ENCODE peak calls at places on chromosomes 11 and 22, in seven cellular contexts. H is mucosa of descending colon, N is cardiac muscle cell, Y is brain microvascular endothelial cell, E is IMR-90, T is lower lobe of right lung, Q is SK-N-SH. U is an unnamed sample.

GRCh38 chr11:7501894-7502293 is 11.9 kb upstream of the PPFIBP2 start:
- DNase-seq in N (no peak), Y (no peak), H (no peak), T (no peak), Q (no peak), E (no peak), U (no peak)

GRCh38 chr11:123069878-123070821 is 8.2 kb upstream of the HSPA8 start:
- DNase-seq in T (no peak), E (no peak), Y (no peak), H (no peak), N (no peak), Q (no peak), U (no peak)

GRCh38 chr22:38016182-38017078 is 32.1 kb upstream of the SOX10 start:
- DNase-seq in Q (no peak), E (peak), Y (no peak), H (no peak), T (no peak), N (no peak), U (peak)

GRCh38 chr11:73359930-73360742 is 16.1 kb upstream of the RELT start:
- DNase-seq in H (no peak), N (peak), Q (peak), E (peak), T (no peak), Y (peak), U (no peak)

GRCh38 chr11:31810779-31811647 is at the start of gene PAX6:
- DNase-seq in E (peak), N (peak), H (peak), Q (peak), T (peak), Y (peak), U (no peak)

GRCh38 chr11:57425565-57426438 is 1.1 kb downstream of the SLC43A3 start:
- DNase-seq in Y (no peak), Q (no peak), T (peak), N (no peak), E (peak), H (peak), U (peak)

GRCh38 chr11:59078435-59078834 is 7.7 kb upstream of the GLYATL1B start:
- DNase-seq in N (no peak), E (no peak), T (no peak), Y (no peak), H (no peak), Q (no peak), U (no peak)

GRCh38 chr11:36349345-36350136 is 53.5 kb downstream of the PRR5L start:
- DNase-seq in H (no peak), Q (no peak), Y (no peak), N (no peak), T (no peak), E (no peak), U (no peak)

GRCh38 chr22:38951734-38952133 is 5.7 kb upstream of the APOBEC3A start:
- DNase-seq in H (no peak), T (no peak), E (no peak), Q (no peak), Y (no peak), N (no peak), U (no peak)

GRCh38 chr22:26642465-26643367 is 14.7 kb upstream of the MIAT start:
- DNase-seq in Y (no peak), Q (no peak), H (peak), E (no peak), N (no peak), T (peak), U (no peak)

GRCh38 chr22:21009638-21010425 is 5.1 kb upstream of the P2RX6 start:
- DNase-seq in Q (no peak), T (no peak), H (no peak), E (peak), N (peak), Y (peak), U (peak)

GRCh38 chr11:73321342-73322110 is 13.4 kb downstream of the ARHGEF17 start:
- DNase-seq in E (peak), Q (peak), Y (peak), H (no peak), T (peak), N (peak), U (no peak)

DNA sequence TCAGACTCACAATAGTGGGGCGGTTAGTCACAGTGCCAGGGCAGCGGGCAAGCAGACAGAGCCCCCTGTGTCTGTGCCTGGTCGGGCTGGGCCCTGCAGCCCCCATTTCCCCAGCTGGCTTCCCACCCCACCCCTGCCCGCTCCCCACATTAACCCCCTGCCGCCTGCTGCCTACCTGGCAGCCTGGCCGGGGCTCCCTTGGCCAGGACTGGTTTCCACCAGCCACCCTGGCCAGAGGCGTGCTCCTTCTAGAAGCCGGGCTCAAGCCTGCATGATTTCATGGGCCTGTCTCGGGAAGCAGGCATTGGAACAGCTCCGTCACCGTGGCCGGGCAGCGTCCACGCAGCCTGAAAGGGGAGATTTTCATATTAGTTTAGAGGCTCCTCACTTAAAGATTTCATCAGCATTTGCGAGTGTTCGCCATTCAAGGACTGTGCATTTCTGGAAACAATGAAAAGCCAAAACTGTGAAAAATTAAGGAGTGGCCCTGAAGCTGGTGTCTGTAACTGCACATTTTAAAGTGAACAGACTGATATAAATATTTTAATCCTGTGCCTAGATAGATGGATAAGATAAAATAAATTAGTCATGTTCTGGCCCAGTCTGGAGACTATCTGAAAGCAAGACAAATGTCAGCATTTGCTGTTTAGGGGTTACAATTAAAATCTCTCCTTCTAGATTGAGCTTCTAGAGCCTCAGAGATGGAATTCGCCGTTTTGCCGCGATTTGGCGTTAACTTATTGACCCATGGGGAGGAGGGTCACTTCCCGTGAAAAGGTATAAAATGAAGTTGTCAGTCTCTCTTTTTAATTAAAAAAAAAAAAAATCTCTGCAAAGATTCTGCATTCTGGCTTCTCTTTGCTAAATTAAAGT is 79.4 kb upstream of the WNT7B start:
- DNase-seq in Y (no peak), N (no peak), Q (peak), H (peak), E (no peak), T (peak), U (peak)
- H3K4me3 ChIP-seq in Y (no peak), N (no peak), Q (peak), H (no peak), E (no peak), T (peak), U (peak)

GRCh38 chr11:64854157-64854533 is 9.7 kb upstream of the CDC42BPG start:
- DNase-seq in N (no peak), E (no peak), T (no peak), H (no peak), Y (no peak), Q (no peak), U (no peak)
- H3K4me3 ChIP-seq in N (no peak), E (no peak), T (no peak), H (no peak), Y (no peak), Q (no peak), U (no peak)

DNA sequence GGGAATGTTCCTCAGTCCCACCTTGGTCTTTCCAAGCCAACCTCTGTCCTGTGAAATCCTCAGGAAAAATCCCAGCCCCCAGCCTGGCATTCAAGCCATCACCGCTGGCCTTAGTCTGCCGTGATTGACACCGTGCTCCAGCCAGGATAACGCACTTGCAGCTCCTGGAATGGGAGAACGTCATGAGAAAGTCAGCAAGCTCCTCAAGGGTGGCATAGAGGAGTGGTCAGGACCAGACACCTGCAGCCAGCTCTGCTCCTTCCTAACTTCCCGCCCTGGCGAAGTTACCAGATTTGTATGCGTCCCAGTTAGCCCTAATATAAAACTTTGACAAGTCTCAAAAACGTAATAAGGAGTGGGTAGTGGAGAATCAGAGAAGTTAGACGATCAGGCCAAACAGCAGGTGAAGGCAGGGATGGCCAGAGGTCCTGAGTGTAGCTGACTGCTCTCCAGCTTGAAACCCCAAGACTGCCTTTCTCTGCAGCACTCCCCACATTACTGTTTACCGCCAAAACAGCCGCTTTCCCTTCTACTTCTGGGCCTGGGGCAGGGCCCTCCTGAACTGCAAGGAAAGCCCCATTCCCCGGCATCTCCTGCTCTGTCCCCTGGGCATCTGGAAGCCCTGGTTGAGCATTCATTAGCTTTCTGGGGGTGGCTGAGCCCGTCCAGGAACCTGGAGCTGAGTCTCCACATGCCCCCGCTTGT is 1.3 kb upstream of the DKK3 start:
- DNase-seq in E (no peak), N (no peak), T (no peak), Y (no peak), H (no peak), Q (no peak), U (no peak)
- H3K4me3 ChIP-seq in E (peak), N (peak), T (no peak), Y (peak), H (no peak), Q (peak), U (no peak)

GRCh38 chr11:68498313-68498712 is 37.8 kb downstream of the PPP6R3 start:
- DNase-seq in E (no peak), Y (no peak), Q (no peak), T (no peak), H (no peak), N (no peak), U (no peak)

GRCh38 chr11:68495872-68496271 is 35.3 kb downstream of the PPP6R3 start:
- DNase-seq in H (no peak), N (no peak), Y (no peak), E (no peak), T (no peak), Q (no peak), U (no peak)

GRCh38 chr11:68495330-68495729 is 34.8 kb downstream of the PPP6R3 start:
- DNase-seq in N (no peak), H (no peak), E (no peak), Q (no peak), Y (no peak), T (no peak), U (no peak)

GRCh38 chr11:68498903-68499883 is 38.6 kb downstream of the PPP6R3 start:
- DNase-seq in N (no peak), T (no peak), Q (no peak), Y (no peak), H (no peak), E (no peak), U (no peak)

GRCh38 chr11:68497761-68498160 is 37.2 kb downstream of the PPP6R3 start:
- DNase-seq in N (no peak), E (no peak), Y (no peak), T (no peak), Q (no peak), H (no peak), U (no peak)
- H3K4me3 ChIP-seq in N (no peak), E (no peak), Y (no peak), T (no peak), Q (no peak), H (no peak), U (no peak)

GRCh38 chr11:2135018-2135569 is 4.1 kb downstream of the IGF2 start:
- DNase-seq in N (no peak), E (no peak), T (no peak), Q (no peak), H (peak), Y (no peak), U (no peak)

GRCh38 chr11:2136952-2137201 is 2.3 kb downstream of the IGF2 start:
- DNase-seq in N (no peak), Q (no peak), E (no peak), T (no peak), Y (no peak), H (peak), U (no peak)

GRCh38 chr11:2136209-2136951 is 2.8 kb downstream of the IGF2 start:
- DNase-seq in T (peak), Q (no peak), H (peak), Y (no peak), N (no peak), E (no peak), U (no peak)

GRCh38 chr11:2134022-2135010 is 4.9 kb downstream of the IGF2 start:
- DNase-seq in E (no peak), H (peak), Y (no peak), N (no peak), Q (no peak), T (no peak), U (no peak)

DNA sequence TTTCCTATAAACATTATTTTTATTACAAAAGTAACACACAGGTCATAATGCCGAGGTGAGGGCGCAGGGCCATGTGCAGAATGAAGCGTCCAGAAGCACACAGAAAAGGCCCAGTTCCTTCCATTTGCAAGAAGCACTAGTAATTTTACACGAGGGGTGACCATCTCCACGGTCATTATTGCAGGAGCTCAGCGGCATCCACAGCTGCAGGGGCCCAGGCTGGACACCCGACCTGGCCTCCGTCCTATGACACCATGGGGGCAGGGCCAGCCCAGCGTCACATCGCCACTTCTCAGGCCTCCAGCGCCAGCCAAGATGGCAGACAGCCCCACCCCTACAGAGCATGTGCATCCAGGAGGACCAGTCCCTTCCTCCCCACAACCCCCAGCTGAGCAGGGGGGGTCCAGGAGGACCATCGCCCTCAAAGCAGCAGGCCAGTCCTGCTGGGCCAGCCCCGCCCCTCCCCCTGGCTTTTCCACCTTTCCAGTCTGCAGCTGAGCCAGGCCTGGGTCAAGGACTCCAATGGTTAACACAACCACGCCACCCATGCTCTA is 3.5 kb downstream of the IGF2 start:
- DNase-seq in N (no peak), E (no peak), Q (no peak), Y (no peak), H (peak), T (peak), U (peak)
- H3K4me3 ChIP-seq in N (no peak), E (no peak), Q (peak), Y (no peak), H (no peak), T (no peak), U (no peak)

GRCh38 chr11:10021563-10021962 is 272.5 kb downstream of the SBF2 start:
- DNase-seq in Y (no peak), T (no peak), H (no peak), N (peak), Q (peak), E (no peak), U (no peak)
- H3K4me3 ChIP-seq in Y (no peak), T (no peak), H (no peak), N (no peak), Q (no peak), E (no peak), U (no peak)

GRCh38 chr11:66184728-66185127 is 83.7 kb upstream of the RAB1B start:
- DNase-seq in E (no peak), Y (no peak), N (no peak), Q (no peak), H (no peak), T (no peak), U (no peak)
- H3K4me3 ChIP-seq in E (no peak), Y (no peak), N (no peak), Q (no peak), H (no peak), T (no peak), U (no peak)

GRCh38 chr11:39435641-39436040 is 2023.8 kb downstream of the LRRC4C start:
- DNase-seq in T (no peak), E (no peak), H (no peak), Q (no peak), Y (no peak), N (no peak), U (no peak)

GRCh38 chr11:39432929-39433328 is 2026.5 kb downstream of the LRRC4C start:
- DNase-seq in Q (no peak), N (no peak), Y (no peak), E (no peak), H (no peak), T (no peak), U (no peak)
- H3K4me3 ChIP-seq in Q (no peak), N (no peak), Y (no peak), E (no peak), H (no peak), T (no peak), U (no peak)

GRCh38 chr11:2883717-2884423 is 1.7 kb downstream of the CDKN1C start:
- DNase-seq in Q (peak), T (no peak), N (peak), H (peak), Y (no peak), E (no peak), U (no peak)
- H3K4me3 ChIP-seq in Q (peak), T (peak), N (peak), H (peak), Y (peak), E (peak), U (peak)

U was measured in pancreas.